ENCODE peak calls at places on chromosomes 16 and 17, in eight cellular contexts. T is CD8-positive, alpha-beta T cell; O is PC-9; Z is sigmoid colon; M is ovary; X is left ventricle myocardium inferior; I is esophagus squamous epithelium; F is CD8-positive, alpha-beta memory T cell. R is an unnamed sample. For H3K36me3 and H3K4me1, the result is how much of the 10 kb centered on the place peaks cover.

GRCh38 chr17:9115446-9116265 is 94.3 kb downstream of the NTN1 start:
- DNase-seq in M (no peak), Z (peak), X (peak), I (no peak), F (no peak), T (no peak), O (no peak), R (no peak)

GRCh38 chr16:81873843-81874752 is 95.0 kb downstream of the PLCG2 start:
- DNase-seq in I (no peak), Z (no peak), F (peak), X (peak), O (no peak), M (no peak), T (peak), R (no peak)

GRCh38 chr17:81246679-81247338 is 7.7 kb downstream of the NDUFAF8 start:
- DNase-seq in X (no peak), Z (no peak), O (no peak), M (no peak), F (no peak), I (no peak), T (no peak), R (no peak)

GRCh38 chr16:12020007-12020406 is 43.5 kb downstream of the SNX29 start:
- DNase-seq in Z (no peak), T (no peak), I (no peak), M (no peak), F (no peak), O (no peak), X (no peak), R (no peak)

GRCh38 chr17:2282297-2282873 is 21.2 kb downstream of the SMG6 start:
- DNase-seq in F (no peak), M (no peak), O (peak), T (no peak), Z (no peak), X (no peak), I (no peak), R (no peak)

GRCh38 chr17:70006159-70006558 is 68.9 kb upstream of the KCNJ16 start:
- DNase-seq in X (no peak), T (no peak), I (no peak), F (no peak), M (no peak), O (no peak), Z (no peak), R (no peak)

GRCh38 chr17:2798679-2799078 is 2.4 kb downstream of the RAP1GAP2 start:
- DNase-seq in M (no peak), X (no peak), T (no peak), O (no peak), I (no peak), F (peak), Z (no peak), R (no peak)

GRCh38 chr16:24553983-24554382 is 14.6 kb downstream of the RBBP6 start:
- DNase-seq in Z (no peak), F (no peak), T (no peak), O (no peak), I (no peak), M (no peak), X (no peak), R (no peak)

GRCh38 chr17:17681744-17682292 is 560 bp downstream of the RAI1 start:
- DNase-seq in I (no peak), F (peak), Z (peak), M (peak), X (peak), T (peak), O (no peak), R (no peak)

GRCh38 chr16:69796285-69797118 is 34.4 kb downstream of the WWP2 start:
- DNase-seq in O (peak), T (no peak), M (no peak), I (no peak), Z (peak), F (no peak), X (no peak), R (no peak)

GRCh38 chr17:181213-182163 is at the start of gene DOC2B:
- DNase-seq in X (peak), I (no peak), F (no peak), T (no peak), O (no peak), M (no peak), Z (no peak), R (no peak)

GRCh38 chr16:54236761-54237160 is 49.8 kb downstream of the IRX3 start:
- DNase-seq in Z (no peak), M (no peak), I (no peak), F (no peak), T (no peak), O (no peak), X (no peak), R (no peak)

GRCh38 chr16:5581963-5582362 is 484.4 kb upstream of the EEF2KMT start:
- DNase-seq in Z (no peak), T (no peak), O (no peak), M (no peak), F (no peak), X (no peak), I (no peak), R (no peak)

GRCh38 chr17:63956296-63956920 is 16.3 kb downstream of the SCN4A start:
- DNase-seq in T (no peak), I (no peak), M (no peak), O (no peak), Z (no peak), X (no peak), F (no peak), R (no peak)

GRCh38 chr16:83651871-83652270 is 155.9 kb upstream of the HSBP1 start:
- DNase-seq in X (no peak), Z (no peak), T (no peak), I (no peak), F (no peak), M (no peak), O (no peak), R (no peak)

GRCh38 chr16:9610727-9611126 is 519.3 kb downstream of the HAPSTR1 start:
- DNase-seq in X (no peak), O (no peak), T (no peak), Z (no peak), M (no peak), F (no peak), I (no peak), R (no peak)

GRCh38 chr17:8896087-8896486 is 28.6 kb upstream of the PIK3R6 start:
- DNase-seq in I (no peak), M (no peak), T (no peak), X (no peak), Z (no peak), F (no peak), O (no peak), R (no peak)

GRCh38 chr16:27446721-27447120 is 44.7 kb downstream of the IL21R start:
- DNase-seq in O (no peak), Z (no peak), M (no peak), F (peak), X (no peak), I (no peak), T (peak), R (peak)

GRCh38 chr16:89853306-89853993 is 19.9 kb upstream of the TCF25 start:
- DNase-seq in I (no peak), Z (no peak), T (no peak), X (no peak), O (no peak), M (no peak), F (no peak), R (no peak)

GRCh38 chr16:25014500-25015147 is 545 bp downstream of the ARHGAP17 start:
- DNase-seq in I (no peak), F (peak), Z (peak), T (no peak), X (peak), M (peak), O (peak), R (no peak)

GRCh38 chr16:21659124-21659523 is 4.6 kb upstream of the OTOA start:
- DNase-seq in Z (no peak), M (no peak), O (no peak), T (no peak), F (no peak), X (no peak), I (no peak), R (no peak)

GRCh38 chr17:72724375-72724774 is 368.1 kb downstream of the SLC39A11 start:
- DNase-seq in X (no peak), Z (no peak), I (no peak), F (no peak), O (peak), M (no peak), T (no peak), R (no peak)

GRCh38 chr16:23348579-23349469 is 46.7 kb downstream of the SCNN1B start:
- DNase-seq in M (no peak), O (no peak), Z (peak), I (no peak), F (no peak), T (no peak), X (no peak), R (no peak)

GRCh38 chr17:75517277-75517865 is 1.0 kb downstream of the TSEN54 start:
- DNase-seq in I (no peak), T (no peak), X (no peak), F (peak), O (peak), M (no peak), Z (no peak), R (no peak)

GRCh38 chr16:55389426-55390073 is 65.5 kb downstream of the IRX6 start:
- DNase-seq in Z (no peak), M (no peak), O (peak), I (no peak), T (no peak), F (no peak), X (peak), R (no peak)

GRCh38 chr17:15341385-15341849 is at the start of gene TEKT3:
- DNase-seq in Z (peak), X (peak), T (no peak), F (no peak), I (no peak), O (no peak), M (peak), R (no peak)

DNA sequence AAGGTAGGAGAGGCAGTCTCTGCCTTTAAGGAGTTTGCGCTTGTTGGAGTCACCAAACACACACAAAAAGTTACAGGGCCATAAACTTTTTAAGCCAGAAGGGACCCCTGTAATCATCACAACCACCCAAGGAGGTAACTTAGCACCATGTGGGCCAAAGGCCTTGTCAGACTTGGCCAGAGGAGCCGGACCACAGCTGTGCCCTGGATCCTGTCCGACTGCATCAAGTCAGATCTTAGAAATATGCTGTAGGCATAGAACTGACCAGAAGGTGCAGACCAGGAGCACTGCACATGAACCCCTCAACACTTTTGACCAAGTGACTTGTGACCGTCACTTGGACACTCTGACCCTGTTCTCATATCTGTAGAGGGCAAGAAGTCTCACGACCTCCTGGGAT is 9.8 kb downstream of the AXIN2 start:
- DNase-seq in X (no peak), O (peak), I (no peak), Z (no peak), M (no peak), T (no peak), F (no peak), R (no peak)
- H3K36me3 ChIP-seq in X (under half), O (under half), I (under half), Z (under half), M (under half), T (under half), F (under half), R (under half)

GRCh38 chr16:49594706-49595534 is 221.3 kb downstream of the C16orf78 start:
- DNase-seq in O (no peak), T (no peak), I (no peak), F (no peak), M (no peak), Z (no peak), X (no peak), R (no peak)
- H3K4me1 ChIP-seq in O (under half), T (under half), I (under half), F (under half), M (under half), Z (under half), X (under half), R (under half)

GRCh38 chr16:1640261-1640956 is 28.2 kb downstream of the CRAMP1 start:
- DNase-seq in F (no peak), I (no peak), X (no peak), Z (no peak), O (no peak), T (no peak), M (no peak), R (no peak)

GRCh38 chr16:1639840-1640239 is 27.7 kb downstream of the CRAMP1 start:
- DNase-seq in T (no peak), I (no peak), Z (no peak), O (no peak), X (no peak), M (no peak), F (no peak), R (no peak)

GRCh38 chr16:1642753-1643152 is 30.6 kb downstream of the CRAMP1 start:
- DNase-seq in M (no peak), I (no peak), T (no peak), O (no peak), F (no peak), X (no peak), Z (no peak), R (no peak)

GRCh38 chr16:1642148-1642547 is 30.0 kb downstream of the CRAMP1 start:
- DNase-seq in Z (no peak), X (peak), F (no peak), I (no peak), O (no peak), T (no peak), M (no peak), R (no peak)

DNA sequence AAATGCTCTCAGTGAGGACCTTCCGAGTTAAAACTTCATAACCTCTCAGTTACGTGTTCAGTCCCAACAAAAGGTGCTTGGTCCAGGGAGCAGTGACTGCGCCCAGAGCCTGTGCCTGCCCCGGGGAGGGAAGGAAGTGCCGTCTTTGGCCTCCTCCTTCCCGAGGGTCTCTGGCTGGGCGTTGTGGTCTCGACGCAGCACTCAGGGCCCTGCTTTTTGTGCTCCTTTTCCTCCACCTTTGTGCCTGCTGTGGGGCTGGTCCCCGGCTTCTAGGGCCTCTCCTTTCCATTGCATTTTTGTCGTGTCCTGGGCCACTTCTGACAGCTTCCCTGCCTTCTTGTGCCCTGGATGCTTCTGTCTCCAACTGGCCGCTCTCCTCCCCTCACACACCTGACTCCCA is 29.1 kb downstream of the CRAMP1 start:
- DNase-seq in Z (no peak), T (no peak), O (no peak), X (no peak), F (no peak), M (no peak), I (no peak), R (no peak)
- H3K36me3 ChIP-seq in Z (under half), T (under half), O (under half), X (half or more), F (under half), M (under half), I (half or more), R (half or more)

GRCh38 chr17:74212913-74213791 is at the start of gene TTYH2:
- DNase-seq in O (peak), M (peak), I (peak), T (peak), X (peak), Z (peak), F (peak), R (peak)

GRCh38 chr17:74211929-74212261 is 1.5 kb upstream of the TTYH2 start:
- DNase-seq in F (no peak), O (no peak), I (no peak), T (no peak), M (no peak), X (no peak), Z (no peak), R (no peak)

GRCh38 chr17:74212262-74212912 is 984 bp upstream of the TTYH2 start:
- DNase-seq in F (peak), O (no peak), T (no peak), X (peak), I (no peak), Z (peak), M (no peak), R (peak)

GRCh38 chr17:74210191-74211140 is 2.9 kb upstream of the TTYH2 start:
- DNase-seq in I (no peak), T (peak), O (peak), M (peak), F (peak), Z (peak), X (peak), R (peak)

DNA sequence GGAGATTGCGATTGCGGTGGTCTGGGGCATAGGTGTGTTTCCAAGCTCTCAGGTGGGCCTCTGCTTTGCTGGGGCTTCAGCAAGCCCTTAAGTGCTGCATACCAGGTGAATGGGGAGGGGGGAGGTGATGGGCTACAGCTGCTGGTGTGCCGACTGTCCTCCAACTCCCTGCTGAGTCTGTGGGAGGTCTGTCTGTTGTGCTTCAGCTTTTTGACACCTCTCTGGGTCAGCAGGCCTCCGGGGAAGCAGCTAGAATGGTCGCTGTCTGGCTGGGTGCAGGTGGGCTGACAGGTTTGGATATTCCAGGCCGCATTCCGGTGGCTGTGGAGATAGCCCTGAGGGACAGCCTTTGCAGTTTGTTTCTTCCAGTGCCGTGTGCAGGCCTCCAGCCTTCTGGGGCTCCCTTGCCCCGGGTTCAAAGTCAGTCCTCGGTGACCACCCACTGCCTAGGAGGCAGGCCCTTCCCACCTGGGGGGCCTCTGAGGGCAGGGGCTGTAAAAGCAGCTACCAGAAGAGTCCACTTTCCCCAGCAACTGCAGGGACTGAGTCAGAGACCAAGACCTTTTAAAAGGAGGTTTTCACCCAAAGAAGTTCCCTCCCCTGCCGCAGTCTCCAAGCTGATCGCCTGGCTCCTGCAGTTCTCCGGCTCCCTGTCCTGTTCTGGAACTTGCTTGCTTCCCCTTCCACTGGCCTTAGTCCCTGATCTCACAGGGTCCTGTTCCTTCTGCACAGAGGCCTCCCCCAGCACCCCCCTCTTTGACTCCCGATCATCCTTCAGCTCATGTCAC is 2.0 kb upstream of the TTYH2 start:
- DNase-seq in I (no peak), T (no peak), O (no peak), Z (no peak), M (no peak), F (no peak), X (no peak), R (no peak)
- H3K4me1 ChIP-seq in I (half or more), T (under half), O (under half), Z (half or more), M (under half), F (under half), X (half or more), R (under half)